ENCODE peak calls at places on chromosomes 1 and 21, in eight cellular contexts. One of them, this sample, is unnamed.

GRCh38 chr1:25738507-25738906 is 61.5 kb upstream of the SELENON start:
- DNase-seq in cardiac fibroblast: no peak
- DNase-seq in HCT116: no peak
- DNase-seq in nephron progenitor cell: no peak
- DNase-seq in MCF 10A: no peak
- DNase-seq in EH: no peak
- DNase-seq in AG08396: no peak
- DNase-seq in heart right ventricle: no peak
- DNase-seq in this sample: no peak

GRCh38 chr1:180928272-180929230 is 15.9 kb downstream of the KIAA1614 start:
- DNase-seq in heart right ventricle: no peak
- DNase-seq in MCF 10A: no peak
- DNase-seq in cardiac fibroblast: no peak
- DNase-seq in AG08396: no peak
- DNase-seq in HCT116: no peak
- DNase-seq in nephron progenitor cell: no peak
- DNase-seq in EH: no peak
- DNase-seq in this sample: no peak

GRCh38 chr1:208917719-208918118 is 665.8 kb upstream of the CAMK1G start:
- DNase-seq in AG08396: no peak
- DNase-seq in heart right ventricle: no peak
- DNase-seq in EH: no peak
- DNase-seq in nephron progenitor cell: no peak
- DNase-seq in cardiac fibroblast: no peak
- DNase-seq in MCF 10A: peak
- DNase-seq in HCT116: no peak
- DNase-seq in this sample: no peak

GRCh38 chr1:119544165-119544762 is 37.3 kb downstream of the HSD3B1 start:
- DNase-seq in AG08396: no peak
- DNase-seq in heart right ventricle: no peak
- DNase-seq in cardiac fibroblast: no peak
- DNase-seq in HCT116: peak
- DNase-seq in MCF 10A: peak
- DNase-seq in EH: peak
- DNase-seq in nephron progenitor cell: peak
- DNase-seq in this sample: no peak

GRCh38 chr1:231410041-231410591 is 12.0 kb downstream of the EGLN1 start:
- DNase-seq in AG08396: no peak
- DNase-seq in cardiac fibroblast: no peak
- DNase-seq in HCT116: no peak
- DNase-seq in MCF 10A: no peak
- DNase-seq in nephron progenitor cell: no peak
- DNase-seq in EH: peak
- DNase-seq in heart right ventricle: no peak
- DNase-seq in this sample: no peak

GRCh38 chr1:225772848-225773247 is 4.8 kb upstream of the SRP9 start:
- DNase-seq in cardiac fibroblast: no peak
- DNase-seq in HCT116: no peak
- DNase-seq in nephron progenitor cell: no peak
- DNase-seq in MCF 10A: no peak
- DNase-seq in AG08396: no peak
- DNase-seq in heart right ventricle: no peak
- DNase-seq in EH: no peak
- DNase-seq in this sample: no peak

GRCh38 chr1:67880056-67880601 is 46.9 kb upstream of the GNG12 start:
- DNase-seq in MCF 10A: peak
- DNase-seq in heart right ventricle: no peak
- DNase-seq in nephron progenitor cell: no peak
- DNase-seq in cardiac fibroblast: peak
- DNase-seq in HCT116: no peak
- DNase-seq in EH: peak
- DNase-seq in AG08396: no peak
- DNase-seq in this sample: peak

GRCh38 chr1:169160845-169161511 is 54.5 kb downstream of the ATP1B1 start:
- DNase-seq in nephron progenitor cell: no peak
- DNase-seq in heart right ventricle: no peak
- DNase-seq in EH: peak
- DNase-seq in MCF 10A: peak
- DNase-seq in HCT116: no peak
- DNase-seq in AG08396: no peak
- DNase-seq in cardiac fibroblast: peak
- DNase-seq in this sample: no peak

GRCh38 chr1:73176902-73177301 is 894.6 kb upstream of the NEGR1 start:
- DNase-seq in HCT116: no peak
- DNase-seq in EH: no peak
- DNase-seq in cardiac fibroblast: no peak
- DNase-seq in MCF 10A: peak
- DNase-seq in AG08396: no peak
- DNase-seq in heart right ventricle: no peak
- DNase-seq in nephron progenitor cell: no peak
- DNase-seq in this sample: no peak

GRCh38 chr1:96482615-96483014 is 239.0 kb upstream of the PTBP2 start:
- DNase-seq in HCT116: no peak
- DNase-seq in EH: no peak
- DNase-seq in heart right ventricle: no peak
- DNase-seq in MCF 10A: no peak
- DNase-seq in cardiac fibroblast: no peak
- DNase-seq in AG08396: no peak
- DNase-seq in nephron progenitor cell: no peak
- DNase-seq in this sample: no peak

GRCh38 chr1:221961532-221962292 is 219.8 kb upstream of the DUSP10 start:
- DNase-seq in AG08396: peak
- DNase-seq in nephron progenitor cell: no peak
- DNase-seq in HCT116: peak
- DNase-seq in MCF 10A: peak
- DNase-seq in heart right ventricle: no peak
- DNase-seq in cardiac fibroblast: peak
- DNase-seq in EH: peak
- DNase-seq in this sample: peak

GRCh38 chr1:33696962-33697361 is 166.9 kb upstream of the HMGB4 start:
- DNase-seq in HCT116: no peak
- DNase-seq in AG08396: no peak
- DNase-seq in EH: no peak
- DNase-seq in nephron progenitor cell: no peak
- DNase-seq in MCF 10A: no peak
- DNase-seq in heart right ventricle: no peak
- DNase-seq in cardiac fibroblast: no peak
- DNase-seq in this sample: no peak

GRCh38 chr1:2412773-2413494 is 570 bp upstream of the PEX10 start:
- DNase-seq in AG08396: peak
- DNase-seq in nephron progenitor cell: peak
- DNase-seq in HCT116: no peak
- DNase-seq in MCF 10A: peak
- DNase-seq in cardiac fibroblast: no peak
- DNase-seq in heart right ventricle: peak
- DNase-seq in EH: no peak
- DNase-seq in this sample: peak

GRCh38 chr1:921011-921837 is 2.5 kb upstream of the SAMD11 start:
- DNase-seq in AG08396: peak
- DNase-seq in HCT116: peak
- DNase-seq in MCF 10A: peak
- DNase-seq in EH: peak
- DNase-seq in heart right ventricle: peak
- DNase-seq in cardiac fibroblast: peak
- DNase-seq in nephron progenitor cell: peak
- DNase-seq in this sample: peak

GRCh38 chr1:41369531-41369930 is 8.3 kb downstream of the FOXO6 start:
- DNase-seq in heart right ventricle: no peak
- DNase-seq in EH: no peak
- DNase-seq in cardiac fibroblast: no peak
- DNase-seq in nephron progenitor cell: no peak
- DNase-seq in AG08396: no peak
- DNase-seq in HCT116: no peak
- DNase-seq in MCF 10A: no peak
- DNase-seq in this sample: no peak

GRCh38 chr21:39610705-39611104 is 2.0 kb upstream of the B3GALT5 start:
- DNase-seq in heart right ventricle: no peak
- DNase-seq in cardiac fibroblast: no peak
- DNase-seq in MCF 10A: no peak
- DNase-seq in AG08396: no peak
- DNase-seq in HCT116: no peak
- DNase-seq in EH: no peak
- DNase-seq in nephron progenitor cell: no peak
- DNase-seq in this sample: no peak

GRCh38 chr1:213988639-213989070 is 882 bp downstream of the PROX1 start:
- DNase-seq in heart right ventricle: no peak
- DNase-seq in AG08396: no peak
- DNase-seq in MCF 10A: no peak
- DNase-seq in nephron progenitor cell: peak
- DNase-seq in EH: peak
- DNase-seq in HCT116: no peak
- DNase-seq in cardiac fibroblast: no peak
- DNase-seq in this sample: peak

GRCh38 chr1:24711329-24711728 is 33.9 kb upstream of the CLIC4 start:
- DNase-seq in MCF 10A: no peak
- DNase-seq in nephron progenitor cell: no peak
- DNase-seq in heart right ventricle: no peak
- DNase-seq in cardiac fibroblast: no peak
- DNase-seq in HCT116: no peak
- DNase-seq in AG08396: no peak
- DNase-seq in EH: no peak
- DNase-seq in this sample: no peak

GRCh38 chr1:73604739-73605138 is 593.2 kb downstream of the LRRIQ3 start:
- DNase-seq in nephron progenitor cell: no peak
- DNase-seq in HCT116: no peak
- DNase-seq in cardiac fibroblast: no peak
- DNase-seq in EH: no peak
- DNase-seq in MCF 10A: peak
- DNase-seq in heart right ventricle: no peak
- DNase-seq in AG08396: no peak
- DNase-seq in this sample: no peak

GRCh38 chr1:65494671-65495070 is 74.2 kb downstream of the LEPR start:
- DNase-seq in cardiac fibroblast: no peak
- DNase-seq in HCT116: no peak
- DNase-seq in nephron progenitor cell: no peak
- DNase-seq in EH: peak
- DNase-seq in AG08396: no peak
- DNase-seq in MCF 10A: no peak
- DNase-seq in heart right ventricle: no peak
- DNase-seq in this sample: no peak

GRCh38 chr1:65114312-65114711 is 33.7 kb upstream of the AK4 start:
- DNase-seq in MCF 10A: no peak
- DNase-seq in nephron progenitor cell: no peak
- DNase-seq in EH: no peak
- DNase-seq in AG08396: no peak
- DNase-seq in HCT116: no peak
- DNase-seq in cardiac fibroblast: peak
- DNase-seq in heart right ventricle: peak
- DNase-seq in this sample: no peak

GRCh38 chr1:18175530-18176377 is 68.2 kb downstream of the IGSF21 start:
- DNase-seq in cardiac fibroblast: no peak
- DNase-seq in HCT116: no peak
- DNase-seq in EH: no peak
- DNase-seq in heart right ventricle: peak
- DNase-seq in MCF 10A: peak
- DNase-seq in AG08396: no peak
- DNase-seq in nephron progenitor cell: no peak
- DNase-seq in this sample: no peak

GRCh38 chr1:41371630-41372599 is 10.7 kb downstream of the FOXO6 start:
- DNase-seq in heart right ventricle: peak
- DNase-seq in HCT116: no peak
- DNase-seq in MCF 10A: peak
- DNase-seq in EH: peak
- DNase-seq in nephron progenitor cell: peak
- DNase-seq in AG08396: no peak
- DNase-seq in cardiac fibroblast: no peak
- DNase-seq in this sample: no peak

GRCh38 chr1:112637257-112638108 is 17.9 kb downstream of the CAPZA1 start:
- DNase-seq in MCF 10A: no peak
- DNase-seq in heart right ventricle: no peak
- DNase-seq in AG08396: peak
- DNase-seq in cardiac fibroblast: peak
- DNase-seq in nephron progenitor cell: no peak
- DNase-seq in EH: peak
- DNase-seq in HCT116: no peak
- DNase-seq in this sample: peak

GRCh38 chr1:203915811-203916210 is 54.4 kb downstream of the SNRPE start:
- DNase-seq in heart right ventricle: no peak
- DNase-seq in HCT116: no peak
- DNase-seq in cardiac fibroblast: no peak
- DNase-seq in MCF 10A: no peak
- DNase-seq in EH: peak
- DNase-seq in nephron progenitor cell: no peak
- DNase-seq in AG08396: peak
- DNase-seq in this sample: peak

GRCh38 chr1:197776348-197777082 is 1.2 kb upstream of the DENND1B start:
- DNase-seq in HCT116: peak
- DNase-seq in AG08396: peak
- DNase-seq in MCF 10A: peak
- DNase-seq in cardiac fibroblast: peak
- DNase-seq in EH: peak
- DNase-seq in nephron progenitor cell: no peak
- DNase-seq in heart right ventricle: no peak
- DNase-seq in this sample: peak

GRCh38 chr1:81802601-81803422 is 2.1 kb downstream of the ADGRL2 start:
- DNase-seq in nephron progenitor cell: peak
- DNase-seq in HCT116: no peak
- DNase-seq in EH: peak
- DNase-seq in cardiac fibroblast: peak
- DNase-seq in AG08396: peak
- DNase-seq in heart right ventricle: peak
- DNase-seq in MCF 10A: peak
- DNase-seq in this sample: peak

This sample was measured in GM03348.